ENCODE peak calls at places on chromosomes 12 and 14, in six cellular contexts. P is mesenchymal stem cell, C is IMR-90, J is H9, N is neuronal stem cell, Z is trophoblast cell. D is an unnamed sample.
A peak's percentile ranks its signal among the peaks of the same experiment; 100 is the strongest.

GRCh38 chr12:94304566-94305061 is 155.1 kb downstream of the CEP83 start:
- DNase-seq in C (peak; percentile 66), N (no peak), J (peak; percentile 84), P (peak; percentile 57), Z (peak; percentile 93), D (peak; percentile 79)

GRCh38 chr12:110861729-110862128 is 14.9 kb downstream of the CCDC63 start:
- DNase-seq in J (peak; percentile 61), Z (no peak), N (no peak), P (no peak), C (no peak), D (no peak)

GRCh38 chr12:94766397-94766796 is 116.0 kb upstream of the TMCC3 start:
- DNase-seq in J (no peak), Z (no peak), P (no peak), C (no peak), N (no peak), D (no peak)

GRCh38 chr14:90970167-90970600 is 90.3 kb downstream of the RPS6KA5 start:
- DNase-seq in J (no peak), N (no peak), P (peak; percentile 35), C (peak; percentile 12), Z (no peak), D (no peak)

GRCh38 chr14:80930836-80931389 is 10.6 kb downstream of the CEP128 start:
- DNase-seq in J (no peak), C (peak; percentile 96), P (peak; percentile 82), Z (peak; percentile 30), N (no peak), D (no peak)

GRCh38 chr12:63935361-63935760 is 90.9 kb downstream of the SRGAP1 start:
- DNase-seq in Z (no peak), C (no peak), J (no peak), P (no peak), N (no peak), D (no peak)

GRCh38 chr14:50344116-50344775 is 32.1 kb downstream of the DMAC2L start:
- DNase-seq in P (peak; percentile 68), N (no peak), Z (no peak), C (peak; percentile 63), J (no peak), D (no peak)

GRCh38 chr12:34397591-34398365 is 375.5 kb downstream of the ALG10 start:
- DNase-seq in C (no peak), J (peak; percentile 10), Z (no peak), P (no peak), N (no peak), D (peak; percentile 1)

GRCh38 chr12:96501139-96501741 is 11.9 kb downstream of the CFAP54 start:
- DNase-seq in N (no peak), J (peak; percentile 45), C (peak; percentile 61), P (peak; percentile 48), Z (no peak), D (no peak)

GRCh38 chr12:28698541-28698940 is 450.5 kb upstream of the FAR2 start:
- DNase-seq in N (no peak), J (no peak), C (no peak), P (no peak), Z (peak; percentile 11), D (no peak)

GRCh38 chr14:68373124-68373646 is 419.7 kb downstream of the ZFP36L1 start:
- DNase-seq in J (no peak), N (no peak), P (no peak), C (no peak), Z (no peak), D (no peak)

GRCh38 chr12:15278816-15279658 is 43.3 kb upstream of the PTPRO start:
- DNase-seq in J (no peak), C (peak; percentile 3), N (no peak), P (peak; percentile 65), Z (no peak), D (no peak)

GRCh38 chr12:45685680-45686079 is 43.8 kb upstream of the ARID2 start:
- DNase-seq in P (no peak), J (no peak), C (no peak), N (no peak), Z (no peak), D (no peak)

GRCh38 chr14:50063876-50064420 is 52.4 kb downstream of the VCPKMT start:
- DNase-seq in J (no peak), N (no peak), C (no peak), P (no peak), Z (no peak), D (no peak)

GRCh38 chr12:55822228-55822627 is 4.4 kb downstream of the ORMDL2 start:
- DNase-seq in J (no peak), C (no peak), Z (no peak), N (no peak), P (peak; percentile 22), D (peak; percentile 58)

GRCh38 chr12:4487024-4487423 is 41.4 kb upstream of the FGF6 start:
- DNase-seq in Z (no peak), N (no peak), C (no peak), P (no peak), J (no peak), D (no peak)

GRCh38 chr14:75343914-75344313 is 65.3 kb downstream of the FOS start:
- DNase-seq in P (no peak), N (no peak), C (no peak), J (no peak), Z (no peak), D (no peak)

GRCh38 chr14:95064256-95064655 is 93.1 kb downstream of the DICER1 start:
- DNase-seq in N (no peak), C (no peak), P (no peak), Z (no peak), J (no peak), D (no peak)

GRCh38 chr14:101004176-101004575 is 100.7 kb upstream of the RTL1 start:
- DNase-seq in C (no peak), N (no peak), P (no peak), J (no peak), Z (no peak), D (no peak)

GRCh38 chr12:108530141-108530540 is 15.1 kb downstream of the FICD start:
- DNase-seq in J (no peak), P (no peak), Z (no peak), C (no peak), N (no peak), D (no peak)

GRCh38 chr14:74569826-74570591 is 42.0 kb downstream of the LTBP2 start:
- DNase-seq in J (no peak), P (peak; percentile 43), N (no peak), Z (no peak), C (peak; percentile 21), D (no peak)

GRCh38 chr12:103392722-103393121 is 103.0 kb downstream of the C12orf42 start:
- DNase-seq in J (no peak), P (no peak), Z (no peak), C (no peak), N (no peak), D (no peak)

GRCh38 chr14:103155013-103155412 is 31.8 kb downstream of the TNFAIP2 start:
- DNase-seq in P (peak; percentile 69), J (no peak), N (no peak), Z (peak; percentile 92), C (peak; percentile 13), D (no peak)

GRCh38 chr12:116319851-116320621 is 42.5 kb upstream of the MED13L start:
- DNase-seq in Z (peak; percentile 60), C (peak; percentile 96), J (no peak), N (no peak), P (peak; percentile 91), D (no peak)

GRCh38 chr12:89051065-89051677 is 301.1 kb downstream of the DUSP6 start:
- DNase-seq in N (peak; percentile 60), J (no peak), Z (peak; percentile 18), C (peak; percentile 78), P (peak; percentile 70), D (no peak)

GRCh38 chr12:123983822-123984485 is 10.9 kb downstream of the ZNF664 start:
- DNase-seq in P (peak; percentile 82), N (peak; percentile 48), C (peak; percentile 75), Z (peak; percentile 54), J (peak; percentile 59), D (no peak)

GRCh38 chr12:64706366-64706765 is 52.8 kb downstream of the GNS start:
- DNase-seq in P (no peak), Z (no peak), J (no peak), N (no peak), C (no peak), D (no peak)

GRCh38 chr14:88901199-88901588 is 76.7 kb downstream of the TTC8 start:
- DNase-seq in P (no peak), J (no peak), Z (no peak), C (no peak), N (no peak), D (no peak)

GRCh38 chr12:85559127-85559526 is 277.1 kb downstream of the RASSF9 start:
- DNase-seq in C (no peak), Z (no peak), N (no peak), J (no peak), P (no peak), D (no peak)

GRCh38 chr12:10967409-10967808 is 19.3 kb downstream of the TAS2R50 start:
- DNase-seq in Z (no peak), P (peak; percentile 69), J (no peak), C (peak; percentile 64), N (no peak), D (no peak)

GRCh38 chr14:104232070-104232484 is 93.7 kb downstream of the KIF26A start:
- DNase-seq in C (no peak), J (no peak), Z (no peak), N (no peak), P (no peak), D (no peak)
- H3K14ac ChIP-seq in C (no peak overlapping the region), J (no peak overlapping the region), Z (no peak overlapping the region), N (peak overlapping the region; percentile 72), P (no peak overlapping the region), D (no peak overlapping the region)

GRCh38 chr12:120787889-120788288 is 62.3 kb downstream of the ACADS start:
- DNase-seq in Z (no peak), C (no peak), N (no peak), J (no peak), P (no peak), D (no peak)

GRCh38 chr12:120784804-120785203 is 59.2 kb downstream of the ACADS start:
- DNase-seq in Z (no peak), P (no peak), C (no peak), N (no peak), J (no peak), D (no peak)

GRCh38 chr12:120783197-120783596 is 57.6 kb downstream of the ACADS start:
- DNase-seq in C (peak; percentile 87), Z (peak; percentile 19), N (no peak), J (no peak), P (peak; percentile 66), D (no peak)
- H3K14ac ChIP-seq in C (peak overlapping the region; percentile 14), Z (no peak overlapping the region), N (no peak overlapping the region), J (no peak overlapping the region), P (no peak overlapping the region), D (no peak overlapping the region)

GRCh38 chr12:51202650-51203198 is 15.1 kb downstream of the POU6F1 start:
- DNase-seq in N (no peak), C (no peak), J (no peak), P (no peak), Z (no peak), D (no peak)
- H3K14ac ChIP-seq in N (no peak overlapping the region), C (no peak overlapping the region), J (no peak overlapping the region), P (no peak overlapping the region), Z (no peak overlapping the region), D (no peak overlapping the region)

DNA sequence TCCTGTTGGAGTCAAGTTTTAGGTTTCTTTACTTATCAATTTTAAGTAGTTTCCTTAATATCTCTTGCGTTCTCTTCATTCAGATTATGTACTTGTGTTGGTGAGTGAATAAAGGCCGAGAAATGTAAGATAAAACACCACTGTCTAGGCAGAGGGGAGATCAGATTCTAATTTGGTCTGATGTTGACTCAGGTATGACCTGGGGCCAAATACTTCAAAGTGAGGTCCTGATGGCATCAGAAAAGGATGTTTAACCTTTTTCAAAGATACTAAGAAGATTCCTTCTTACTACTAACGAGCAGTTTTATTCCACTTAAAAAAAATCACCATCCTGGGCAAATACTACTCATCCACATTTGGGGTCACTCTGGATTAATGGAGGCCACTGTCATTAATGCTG is 26.9 kb downstream of the APPL2 start:
- DNase-seq in J (no peak), C (no peak), Z (peak; percentile 81), P (no peak), N (no peak), D (no peak)
- H3K14ac ChIP-seq in J (no peak overlapping the region), C (no peak overlapping the region), Z (no peak overlapping the region), P (no peak overlapping the region), N (no peak overlapping the region), D (no peak overlapping the region)

GRCh38 chr12:92737855-92738850 is 35.4 kb downstream of the PLEKHG7 start:
- DNase-seq in J (no peak), P (no peak), C (no peak), Z (no peak), N (no peak), D (no peak)
- H3K14ac ChIP-seq in J (no peak overlapping the region), P (no peak overlapping the region), C (no peak overlapping the region), Z (no peak overlapping the region), N (no peak overlapping the region), D (no peak overlapping the region)

D was measured in H1.